ENCODE peak calls at places on chromosomes 6 and 20, in seven cellular contexts. J is BJ; T is fibroblast of mammary gland; H is effector memory CD4-positive, alpha-beta T cell; S is cardiac muscle cell; A is right lobe of liver; K is H7. E is an unnamed sample.

GRCh38 chr20:1467355-1468116 is 887 bp upstream of the NSFL1C start:
- DNase-seq in S (no peak), K (peak), H (no peak), T (no peak), A (peak), J (no peak), E (no peak)

GRCh38 chr6:18386302-18386976 is 711 bp upstream of the RNF144B start:
- DNase-seq in T (no peak), S (peak), K (no peak), J (no peak), H (no peak), A (peak), E (no peak)

GRCh38 chr6:1044040-1044836 is 267.7 kb upstream of the FOXQ1 start:
- DNase-seq in T (no peak), H (no peak), A (no peak), J (no peak), S (no peak), K (no peak), E (no peak)

GRCh38 chr20:56634735-56635422 is 5.8 kb downstream of the TFAP2C start:
- DNase-seq in K (peak), H (no peak), A (no peak), S (no peak), J (no peak), T (no peak), E (no peak)

GRCh38 chr20:49635171-49635570 is 67.2 kb upstream of the PTGIS start:
- DNase-seq in H (no peak), K (no peak), J (no peak), T (no peak), S (peak), A (peak), E (no peak)

GRCh38 chr6:131615275-131615674 is 12.8 kb downstream of the MED23 start:
- DNase-seq in K (no peak), T (no peak), J (no peak), S (no peak), A (no peak), H (no peak), E (no peak)

GRCh38 chr20:46087161-46087560 is 2.6 kb downstream of the NCOA5 start:
- DNase-seq in H (no peak), T (peak), J (no peak), A (no peak), K (no peak), S (no peak), E (no peak)

GRCh38 chr6:98657764-98658163 is 176.6 kb upstream of the POU3F2 start:
- DNase-seq in T (peak), A (no peak), K (peak), S (peak), H (no peak), J (no peak), E (no peak)

GRCh38 chr6:85643530-85644373 is 1.1 kb upstream of the SYNCRIP start:
- DNase-seq in S (peak), J (peak), H (peak), K (peak), T (peak), A (peak), E (peak)

GRCh38 chr6:84411060-84411629 is 183.7 kb upstream of the CEP162 start:
- DNase-seq in S (no peak), A (no peak), H (no peak), T (peak), K (no peak), J (peak), E (no peak)

GRCh38 chr6:130811932-130812331 is 15.3 kb upstream of the SMLR1 start:
- DNase-seq in J (no peak), A (no peak), S (no peak), T (peak), H (no peak), K (no peak), E (no peak)

GRCh38 chr6:110389689-110390382 is 25.5 kb downstream of the DDO start:
- DNase-seq in J (no peak), K (no peak), T (no peak), H (no peak), S (no peak), A (no peak), E (no peak)

GRCh38 chr6:149895702-149896310 is 2.1 kb downstream of the RAET1E start:
- DNase-seq in H (peak), T (peak), A (peak), J (no peak), S (no peak), K (peak), E (peak)

GRCh38 chr6:146363838-146364607 is 179.6 kb upstream of the RAB32 start:
- DNase-seq in A (no peak), T (no peak), S (no peak), H (no peak), J (no peak), K (no peak), E (no peak)

GRCh38 chr6:111487656-111488055 is 4.6 kb upstream of the REV3L start:
- DNase-seq in H (no peak), T (peak), S (no peak), J (no peak), A (no peak), K (no peak), E (peak)

GRCh38 chr6:145454006-145454405 is 281.3 kb downstream of the EPM2A start:
- DNase-seq in A (no peak), J (no peak), S (no peak), T (no peak), H (no peak), K (no peak), E (no peak)

GRCh38 chr6:19444481-19444880 is 392.7 kb upstream of the ID4 start:
- DNase-seq in K (no peak), A (no peak), S (no peak), T (peak), J (no peak), H (no peak), E (no peak)

GRCh38 chr20:62709537-62709905 is 885 bp downstream of the NTSR1 start:
- DNase-seq in S (no peak), K (no peak), H (no peak), A (no peak), J (no peak), T (no peak), E (no peak)

GRCh38 chr20:62710221-62710885 is 1.7 kb downstream of the NTSR1 start:
- DNase-seq in T (no peak), S (no peak), K (no peak), J (no peak), H (no peak), A (no peak), E (no peak)

GRCh38 chr20:62707281-62707941 is 1.2 kb upstream of the NTSR1 start:
- DNase-seq in J (no peak), T (no peak), S (no peak), H (no peak), K (peak), A (no peak), E (no peak)

GRCh38 chr20:62707981-62708521 is 585 bp upstream of the NTSR1 start:
- DNase-seq in K (peak), T (no peak), H (no peak), S (no peak), A (no peak), J (no peak), E (no peak)

DNA sequence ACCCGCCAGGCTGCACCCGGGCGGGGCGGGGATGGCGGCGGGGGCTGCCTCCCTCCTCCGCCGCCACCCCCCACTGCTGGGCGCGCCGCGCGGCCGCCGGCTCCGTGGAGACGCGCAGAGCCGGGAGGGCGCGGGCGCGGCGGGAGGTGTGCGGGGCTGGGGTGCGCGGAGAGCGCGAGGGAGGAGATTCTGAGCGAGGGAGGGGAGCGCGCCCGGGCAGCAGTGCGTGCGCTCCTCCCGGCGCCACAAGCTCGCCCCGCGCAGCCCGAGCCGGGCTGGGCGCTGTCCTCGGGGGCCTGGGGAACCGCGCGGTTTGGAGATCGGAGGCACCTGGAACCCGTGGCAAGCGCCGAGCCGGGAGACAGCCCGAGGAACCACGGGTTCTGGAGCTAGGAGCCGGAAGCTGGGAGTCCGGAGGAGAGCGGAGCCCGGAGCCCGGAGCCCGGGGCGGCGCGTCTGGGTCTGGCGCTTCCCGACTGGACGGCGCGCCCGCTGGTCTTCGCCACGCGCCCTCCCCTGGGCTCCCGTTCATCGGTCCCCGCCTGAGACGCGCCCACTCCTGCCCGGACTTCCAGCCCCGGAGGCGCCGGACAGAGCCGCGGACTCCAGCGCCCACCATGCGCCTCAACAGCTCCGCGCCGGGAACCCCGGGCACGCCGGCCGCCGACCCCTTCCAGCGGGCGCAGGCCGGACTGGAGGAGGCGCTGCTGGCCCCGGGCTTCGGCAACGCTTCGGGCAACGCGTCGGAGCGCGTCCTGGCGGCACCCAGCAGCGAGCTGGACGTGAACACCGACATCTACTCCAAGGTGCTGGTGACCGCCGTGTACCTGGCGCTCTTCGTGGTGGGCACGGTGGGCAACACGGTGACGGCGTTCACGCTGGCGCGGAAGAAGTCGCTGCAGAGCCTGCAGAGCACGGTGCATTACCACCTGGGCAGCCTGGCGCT is at the start of gene NTSR1:
- DNase-seq in K (peak), A (no peak), J (no peak), S (peak), H (no peak), T (no peak), E (no peak)
- H3K4me3 ChIP-seq in K (peak), A (no peak), J (no peak), S (no peak), H (no peak), T (no peak), E (no peak)

GRCh38 chr6:45818655-45819054 is 197.0 kb downstream of the CLIC5 start:
- DNase-seq in A (no peak), S (no peak), T (no peak), K (no peak), H (no peak), J (no peak), E (no peak)
- H3K4me3 ChIP-seq in A (no peak), S (no peak), T (no peak), K (no peak), H (no peak), J (no peak), E (no peak)

DNA sequence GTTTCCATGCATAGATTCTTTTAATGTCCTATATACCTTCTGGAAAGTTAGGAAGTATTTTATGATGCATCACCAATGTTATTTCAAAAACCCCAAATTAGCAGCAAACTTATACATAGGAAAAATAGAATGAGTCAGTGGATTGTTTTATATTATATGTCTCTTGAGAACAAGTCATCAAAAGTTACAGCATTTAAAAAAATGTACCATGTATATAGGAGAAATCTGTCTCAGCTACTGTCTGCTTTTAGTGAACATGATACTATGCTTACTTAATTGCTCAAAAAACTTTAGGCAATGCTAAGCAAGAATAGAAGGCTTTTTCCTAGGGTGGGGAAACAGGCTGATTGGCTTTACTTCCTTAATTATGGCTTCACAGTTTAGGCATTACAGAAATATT is 365.3 kb downstream of the SAMD5 start:
- DNase-seq in K (no peak), A (no peak), S (no peak), T (peak), J (no peak), H (no peak), E (no peak)
- H3K4me3 ChIP-seq in K (no peak), A (no peak), S (no peak), T (no peak), J (no peak), H (no peak), E (no peak)

DNA sequence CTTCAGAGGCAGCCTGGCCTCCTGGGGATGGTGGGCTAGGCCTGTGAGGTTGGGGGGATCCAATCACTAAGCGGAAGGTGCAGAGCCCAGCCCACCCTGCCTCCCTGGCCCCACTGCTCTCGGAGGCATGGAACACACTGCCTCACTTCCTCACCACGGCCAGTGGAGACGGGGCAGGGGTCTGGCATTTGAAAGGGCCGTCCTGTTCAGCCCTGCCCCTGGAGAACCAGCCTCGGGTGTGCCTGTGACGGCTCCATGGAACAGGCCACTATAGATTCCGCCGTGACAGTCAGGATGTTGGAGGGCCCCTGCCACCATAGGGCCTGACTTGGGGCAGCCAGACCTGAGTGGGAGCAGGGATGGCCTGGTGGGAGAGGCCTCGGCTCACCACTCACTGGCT is 110.2 kb downstream of the DACT2 start:
- DNase-seq in K (peak), H (no peak), J (no peak), S (no peak), A (no peak), T (no peak), E (no peak)
- H3K4me3 ChIP-seq in K (peak), H (no peak), J (no peak), S (no peak), A (no peak), T (no peak), E (no peak)

GRCh38 chr20:63361507-63362425 is 617 bp upstream of the CHRNA4 start:
- DNase-seq in K (peak), T (no peak), A (no peak), S (no peak), J (no peak), H (no peak), E (no peak)
- H3K4me3 ChIP-seq in K (peak), T (no peak), A (no peak), S (no peak), J (no peak), H (no peak), E (no peak)

GRCh38 chr20:19947611-19948264 is 69.4 kb upstream of the NAA20 start:
- DNase-seq in H (no peak), J (no peak), K (peak), A (no peak), S (no peak), T (peak), E (no peak)
- H3K4me3 ChIP-seq in H (no peak), J (no peak), K (no peak), A (no peak), S (no peak), T (no peak), E (no peak)

GRCh38 chr6:116365743-116366142 is 5.0 kb upstream of the DSE start:
- DNase-seq in J (no peak), H (no peak), T (no peak), S (no peak), K (no peak), A (no peak), E (no peak)

GRCh38 chr6:116366740-116367275 is 3.9 kb upstream of the DSE start:
- DNase-seq in K (no peak), A (no peak), H (no peak), T (no peak), S (no peak), J (no peak), E (no peak)

GRCh38 chr6:116362287-116362686 is 8.5 kb upstream of the DSE start:
- DNase-seq in J (no peak), S (no peak), H (no peak), K (no peak), A (no peak), T (no peak), E (no peak)

GRCh38 chr6:116364361-116364760 is 6.4 kb upstream of the DSE start:
- DNase-seq in H (no peak), A (no peak), T (no peak), J (no peak), S (no peak), K (no peak), E (no peak)

GRCh38 chr6:116363759-116364158 is 7.0 kb upstream of the DSE start:
- DNase-seq in H (no peak), S (no peak), K (no peak), A (no peak), T (peak), J (no peak), E (no peak)
- H3K4me3 ChIP-seq in H (no peak), S (no peak), K (no peak), A (no peak), T (no peak), J (no peak), E (no peak)

E was measured in CD4-positive, alpha-beta memory T cell.